ENCODE peak calls at places on chromosome 6, in seven cellular contexts. One of them, this sample, is unnamed.

GRCh38 chr6:3797231-3798200 is 46.0 kb upstream of the PXDC1 start:
- DNase-seq in mammary epithelial cell: peak
- DNase-seq in astrocyte: peak
- DNase-seq in WERI-Rb-1: no peak
- DNase-seq in astrocyte of the cerebellum: peak
- DNase-seq in HFF-Myc: no peak
- DNase-seq in Peyer's patch: no peak
- DNase-seq in this sample: peak

GRCh38 chr6:89917801-89918366 is 23.6 kb downstream of the GJA10 start:
- DNase-seq in mammary epithelial cell: no peak
- DNase-seq in astrocyte: no peak
- DNase-seq in WERI-Rb-1: no peak
- DNase-seq in astrocyte of the cerebellum: no peak
- DNase-seq in HFF-Myc: no peak
- DNase-seq in Peyer's patch: no peak
- DNase-seq in this sample: no peak

GRCh38 chr6:140441256-140441655 is 1066.8 kb upstream of the CITED2 start:
- DNase-seq in mammary epithelial cell: peak
- DNase-seq in astrocyte: peak
- DNase-seq in WERI-Rb-1: peak
- DNase-seq in astrocyte of the cerebellum: no peak
- DNase-seq in HFF-Myc: no peak
- DNase-seq in Peyer's patch: no peak
- DNase-seq in this sample: no peak

GRCh38 chr6:14354919-14355572 is 237.5 kb downstream of the CD83 start:
- DNase-seq in mammary epithelial cell: peak
- DNase-seq in astrocyte: peak
- DNase-seq in WERI-Rb-1: no peak
- DNase-seq in astrocyte of the cerebellum: peak
- DNase-seq in HFF-Myc: peak
- DNase-seq in Peyer's patch: no peak
- DNase-seq in this sample: peak

GRCh38 chr6:27209167-27209566 is 38.3 kb upstream of the PRSS16 start:
- DNase-seq in mammary epithelial cell: no peak
- DNase-seq in astrocyte: no peak
- DNase-seq in WERI-Rb-1: no peak
- DNase-seq in astrocyte of the cerebellum: no peak
- DNase-seq in HFF-Myc: no peak
- DNase-seq in Peyer's patch: no peak
- DNase-seq in this sample: no peak

GRCh38 chr6:112086744-112087135 is 542 bp downstream of the TUBE1 start:
- DNase-seq in mammary epithelial cell: peak
- DNase-seq in astrocyte: peak
- DNase-seq in WERI-Rb-1: peak
- DNase-seq in astrocyte of the cerebellum: peak
- DNase-seq in HFF-Myc: peak
- DNase-seq in Peyer's patch: no peak
- DNase-seq in this sample: peak

GRCh38 chr6:166313255-166314070 is 5.3 kb upstream of the PRR18 start:
- DNase-seq in mammary epithelial cell: no peak
- DNase-seq in astrocyte: peak
- DNase-seq in WERI-Rb-1: peak
- DNase-seq in astrocyte of the cerebellum: no peak
- DNase-seq in HFF-Myc: peak
- DNase-seq in Peyer's patch: peak
- DNase-seq in this sample: peak

GRCh38 chr6:14810021-14810420 is 435.8 kb upstream of the JARID2 start:
- DNase-seq in mammary epithelial cell: no peak
- DNase-seq in astrocyte: no peak
- DNase-seq in WERI-Rb-1: peak
- DNase-seq in astrocyte of the cerebellum: no peak
- DNase-seq in HFF-Myc: no peak
- DNase-seq in Peyer's patch: no peak
- DNase-seq in this sample: no peak

GRCh38 chr6:4928426-4928825 is 75.4 kb downstream of the RPP40 start:
- DNase-seq in mammary epithelial cell: peak
- DNase-seq in astrocyte: peak
- DNase-seq in WERI-Rb-1: no peak
- DNase-seq in astrocyte of the cerebellum: no peak
- DNase-seq in HFF-Myc: peak
- DNase-seq in Peyer's patch: no peak
- DNase-seq in this sample: no peak

GRCh38 chr6:154508573-154509375 is 1.7 kb downstream of the CNKSR3 start:
- DNase-seq in mammary epithelial cell: peak
- DNase-seq in astrocyte: peak
- DNase-seq in WERI-Rb-1: no peak
- DNase-seq in astrocyte of the cerebellum: no peak
- DNase-seq in HFF-Myc: no peak
- DNase-seq in Peyer's patch: no peak
- DNase-seq in this sample: peak

GRCh38 chr6:5089821-5090449 is 4.8 kb downstream of the PPP1R3G start:
- DNase-seq in mammary epithelial cell: no peak
- DNase-seq in astrocyte: no peak
- DNase-seq in WERI-Rb-1: no peak
- DNase-seq in astrocyte of the cerebellum: no peak
- DNase-seq in HFF-Myc: no peak
- DNase-seq in Peyer's patch: no peak
- DNase-seq in this sample: no peak

GRCh38 chr6:139433647-139434419 is 59.4 kb upstream of the CITED2 start:
- DNase-seq in mammary epithelial cell: no peak
- DNase-seq in astrocyte: peak
- DNase-seq in WERI-Rb-1: no peak
- DNase-seq in astrocyte of the cerebellum: no peak
- DNase-seq in HFF-Myc: no peak
- DNase-seq in Peyer's patch: no peak
- DNase-seq in this sample: peak

GRCh38 chr6:29847871-29848630 is 20.4 kb downstream of the HLA-G start:
- DNase-seq in mammary epithelial cell: peak
- DNase-seq in astrocyte: peak
- DNase-seq in WERI-Rb-1: peak
- DNase-seq in astrocyte of the cerebellum: peak
- DNase-seq in HFF-Myc: no peak
- DNase-seq in Peyer's patch: peak
- DNase-seq in this sample: peak

GRCh38 chr6:128233501-128233900 is 286.9 kb downstream of the PTPRK start:
- DNase-seq in mammary epithelial cell: peak
- DNase-seq in astrocyte: no peak
- DNase-seq in WERI-Rb-1: no peak
- DNase-seq in astrocyte of the cerebellum: no peak
- DNase-seq in HFF-Myc: no peak
- DNase-seq in Peyer's patch: no peak
- DNase-seq in this sample: no peak

GRCh38 chr6:21001736-21002135 is 467.5 kb downstream of the CDKAL1 start:
- DNase-seq in mammary epithelial cell: peak
- DNase-seq in astrocyte: peak
- DNase-seq in WERI-Rb-1: no peak
- DNase-seq in astrocyte of the cerebellum: no peak
- DNase-seq in HFF-Myc: no peak
- DNase-seq in Peyer's patch: no peak
- DNase-seq in this sample: peak

GRCh38 chr6:77839292-77839691 is 186.5 kb downstream of the MEI4 start:
- DNase-seq in mammary epithelial cell: no peak
- DNase-seq in astrocyte: no peak
- DNase-seq in WERI-Rb-1: no peak
- DNase-seq in astrocyte of the cerebellum: no peak
- DNase-seq in HFF-Myc: no peak
- DNase-seq in Peyer's patch: no peak
- DNase-seq in this sample: no peak

DNA sequence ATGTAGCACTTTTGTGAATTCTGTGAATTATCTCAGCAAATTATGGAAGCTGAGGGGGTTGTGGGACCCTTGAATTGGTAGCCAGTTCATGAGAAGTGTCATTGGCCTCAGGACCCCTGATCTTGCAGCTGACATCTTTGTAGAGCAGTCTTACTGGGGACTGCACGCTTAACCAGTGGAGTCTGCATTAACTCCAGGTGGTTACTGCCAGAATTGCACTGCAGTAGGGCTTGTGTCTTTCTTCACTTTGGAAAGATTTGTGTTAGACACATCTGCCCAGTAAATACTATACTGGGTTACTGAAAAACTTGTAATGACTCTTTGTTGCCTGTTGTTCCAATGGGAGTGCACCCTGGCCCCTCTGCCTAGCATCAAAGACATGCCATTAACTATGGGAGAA is 21.2 kb upstream of the CDKN1A start:
- DNase-seq in mammary epithelial cell: no peak
- DNase-seq in astrocyte: no peak
- DNase-seq in WERI-Rb-1: no peak
- DNase-seq in astrocyte of the cerebellum: no peak
- DNase-seq in HFF-Myc: no peak
- DNase-seq in Peyer's patch: no peak
- DNase-seq in this sample: no peak
- TF ChIP-seq CTCF in mammary epithelial cell: no peak
- TF ChIP-seq CTCF in astrocyte: no peak
- TF ChIP-seq CTCF in WERI-Rb-1: peak
- TF ChIP-seq CTCF in astrocyte of the cerebellum: no peak
- TF ChIP-seq CTCF in HFF-Myc: no peak
- TF ChIP-seq CTCF in Peyer's patch: no peak
- TF ChIP-seq CTCF in this sample: no peak

GRCh38 chr6:158938811-158939254 is 61.2 kb downstream of the RSPH3 start:
- DNase-seq in mammary epithelial cell: no peak
- DNase-seq in astrocyte: no peak
- DNase-seq in WERI-Rb-1: no peak
- DNase-seq in astrocyte of the cerebellum: no peak
- DNase-seq in HFF-Myc: no peak
- DNase-seq in Peyer's patch: peak
- DNase-seq in this sample: peak
- H3K4me3 ChIP-seq in mammary epithelial cell: no peak
- H3K4me3 ChIP-seq in astrocyte: peak
- H3K4me3 ChIP-seq in WERI-Rb-1: no peak
- H3K4me3 ChIP-seq in astrocyte of the cerebellum: no peak
- H3K4me3 ChIP-seq in HFF-Myc: peak
- H3K4me3 ChIP-seq in Peyer's patch: peak
- H3K4me3 ChIP-seq in this sample: no peak

GRCh38 chr6:70164556-70164955 is 138.3 kb downstream of the COL9A1 start:
- DNase-seq in mammary epithelial cell: no peak
- DNase-seq in astrocyte: no peak
- DNase-seq in WERI-Rb-1: no peak
- DNase-seq in astrocyte of the cerebellum: no peak
- DNase-seq in HFF-Myc: no peak
- DNase-seq in Peyer's patch: no peak
- DNase-seq in this sample: no peak

GRCh38 chr6:70163795-70164194 is 139.1 kb downstream of the COL9A1 start:
- DNase-seq in mammary epithelial cell: no peak
- DNase-seq in astrocyte: no peak
- DNase-seq in WERI-Rb-1: no peak
- DNase-seq in astrocyte of the cerebellum: no peak
- DNase-seq in HFF-Myc: no peak
- DNase-seq in Peyer's patch: no peak
- DNase-seq in this sample: no peak

GRCh38 chr6:70172252-70172651 is 130.6 kb downstream of the COL9A1 start:
- DNase-seq in mammary epithelial cell: no peak
- DNase-seq in astrocyte: no peak
- DNase-seq in WERI-Rb-1: no peak
- DNase-seq in astrocyte of the cerebellum: no peak
- DNase-seq in HFF-Myc: no peak
- DNase-seq in Peyer's patch: no peak
- DNase-seq in this sample: no peak

GRCh38 chr6:70162972-70163371 is 139.9 kb downstream of the COL9A1 start:
- DNase-seq in mammary epithelial cell: no peak
- DNase-seq in astrocyte: no peak
- DNase-seq in WERI-Rb-1: no peak
- DNase-seq in astrocyte of the cerebellum: no peak
- DNase-seq in HFF-Myc: no peak
- DNase-seq in Peyer's patch: no peak
- DNase-seq in this sample: no peak

DNA sequence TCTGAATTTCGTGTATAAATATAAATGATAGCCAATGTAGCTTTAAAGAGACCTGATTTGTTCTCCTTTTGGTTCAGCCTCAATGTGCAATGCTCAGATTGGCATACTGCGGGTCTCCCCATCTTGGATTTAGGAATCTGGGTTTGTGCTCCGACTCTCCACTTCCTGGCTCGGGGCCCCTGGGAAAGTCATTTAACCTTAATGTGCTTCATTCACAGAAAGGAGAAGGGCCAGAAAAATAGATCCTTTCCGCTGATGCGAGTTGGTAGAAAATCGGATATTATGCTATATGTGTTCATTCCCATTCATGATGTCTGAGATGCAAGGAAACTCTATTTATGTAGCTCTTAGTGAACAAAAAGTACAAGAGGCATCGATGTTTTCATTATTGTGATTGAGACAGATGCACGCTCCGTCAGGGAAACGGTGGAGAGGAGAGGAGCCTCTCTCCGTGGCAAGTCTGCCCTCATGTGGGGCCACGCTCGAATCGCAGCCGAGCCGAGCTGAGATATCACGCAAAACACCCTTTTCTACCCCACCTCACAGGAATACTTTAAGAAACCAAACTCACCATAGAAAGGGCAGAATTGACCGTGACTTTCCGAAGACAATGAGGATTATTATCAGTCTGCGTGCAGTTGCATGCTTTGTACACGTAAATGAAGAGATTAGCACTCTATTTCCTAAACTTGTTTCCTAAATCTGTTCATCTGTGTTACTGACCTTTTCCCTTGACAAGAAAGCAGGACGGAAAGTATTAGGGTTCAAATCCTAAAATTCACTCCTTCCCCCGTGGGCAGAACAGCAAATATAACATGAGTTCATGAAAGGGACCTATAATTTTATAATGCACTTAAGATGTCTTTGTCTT is 136.6 kb downstream of the COL9A1 start:
- DNase-seq in mammary epithelial cell: peak
- DNase-seq in astrocyte: peak
- DNase-seq in WERI-Rb-1: peak
- DNase-seq in astrocyte of the cerebellum: peak
- DNase-seq in HFF-Myc: peak
- DNase-seq in Peyer's patch: no peak
- DNase-seq in this sample: peak
- TF ChIP-seq CTCF in mammary epithelial cell: peak
- TF ChIP-seq CTCF in astrocyte: peak
- TF ChIP-seq CTCF in WERI-Rb-1: peak
- TF ChIP-seq CTCF in astrocyte of the cerebellum: peak
- TF ChIP-seq CTCF in HFF-Myc: peak
- TF ChIP-seq CTCF in Peyer's patch: peak
- TF ChIP-seq CTCF in this sample: peak

DNA sequence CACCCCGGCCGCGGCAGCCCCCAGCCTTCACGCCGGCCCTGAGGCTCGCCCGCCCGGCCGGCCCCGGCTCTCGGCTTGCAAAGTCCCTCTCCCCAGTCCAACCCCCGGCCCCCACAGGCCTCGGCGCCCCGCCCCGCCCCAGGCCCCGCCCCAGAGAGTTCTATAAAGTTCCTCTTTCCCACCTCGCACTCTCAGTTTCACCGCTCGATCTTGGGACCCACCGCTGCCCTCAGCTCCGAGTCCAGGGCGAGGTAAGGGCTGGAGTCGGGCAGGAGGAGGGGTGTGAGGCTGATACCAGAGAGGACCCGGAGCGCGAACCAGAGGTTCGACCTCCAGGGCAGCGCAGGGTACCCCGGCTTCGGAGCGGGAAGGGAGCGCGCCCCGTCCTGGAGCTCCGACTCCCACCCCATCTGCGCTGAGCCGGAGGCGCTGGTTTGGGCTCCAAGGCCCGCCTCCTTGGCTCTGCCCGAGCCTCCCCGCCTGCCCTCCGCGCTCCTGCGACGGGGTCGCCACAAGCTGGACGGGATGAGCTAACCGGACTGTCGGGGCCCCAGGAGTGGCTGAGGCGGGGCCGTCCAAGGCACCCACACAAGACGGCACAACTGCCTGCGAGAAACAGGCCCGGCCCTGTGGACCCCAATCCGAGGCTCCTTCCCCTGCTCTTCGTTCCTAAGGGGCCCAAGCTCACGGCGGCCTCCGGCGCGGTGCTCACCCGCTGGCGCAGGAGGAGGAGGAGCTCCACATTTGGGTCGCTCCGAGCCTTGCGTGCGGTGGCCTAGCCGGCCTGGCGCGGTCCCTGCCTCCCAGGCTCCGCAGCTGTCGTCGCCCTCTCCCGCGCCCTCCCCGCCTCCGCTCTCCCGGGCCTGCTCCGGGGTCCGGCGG is at the start of gene IRF4:
- DNase-seq in mammary epithelial cell: no peak
- DNase-seq in astrocyte: no peak
- DNase-seq in WERI-Rb-1: no peak
- DNase-seq in astrocyte of the cerebellum: no peak
- DNase-seq in HFF-Myc: no peak
- DNase-seq in Peyer's patch: peak
- DNase-seq in this sample: no peak
- H3K4me3 ChIP-seq in mammary epithelial cell: no peak
- H3K4me3 ChIP-seq in astrocyte: no peak
- H3K4me3 ChIP-seq in WERI-Rb-1: peak
- H3K4me3 ChIP-seq in astrocyte of the cerebellum: peak
- H3K4me3 ChIP-seq in HFF-Myc: no peak
- H3K4me3 ChIP-seq in Peyer's patch: peak
- H3K4me3 ChIP-seq in this sample: no peak